ENCODE peak calls at places on chromosome X, in ten cellular contexts. B is transverse colon, Q is esophagus muscularis mucosa, L is K562, V is HCT116, O is upper lobe of left lung, N is breast epithelium, P is sigmoid colon, W is spleen, X is suprapubic skin. E is an unnamed sample.

GRCh38 chrX:71118985-71119535 is 664 bp downstream of the MED12 start:
- DNase-seq in B (no peak), Q (no peak), L (no peak), V (no peak), O (no peak), N (no peak), P (no peak), W (no peak), X (no peak), E (no peak)

GRCh38 chrX:29587107-29587506 is 628.3 kb upstream of the MAGEB2 start:
- DNase-seq in B (no peak), Q (no peak), L (no peak), V (no peak), O (no peak), N (no peak), P (no peak), W (no peak), X (no peak), E (no peak)

GRCh38 chrX:142804085-142804484 is 221.6 kb upstream of the SPANXN4 start:
- DNase-seq in B (no peak), Q (no peak), L (no peak), V (no peak), O (no peak), N (no peak), P (no peak), W (no peak), X (no peak), E (no peak)

GRCh38 chrX:105527759-105528158 is 294.6 kb upstream of the NRK start:
- DNase-seq in B (no peak), Q (no peak), L (no peak), V (no peak), O (no peak), N (no peak), P (no peak), W (no peak), X (no peak), E (no peak)

GRCh38 chrX:71542825-71543224 is 9.9 kb downstream of the OGT start:
- DNase-seq in B (no peak), Q (no peak), L (no peak), V (no peak), O (no peak), N (no peak), P (no peak), W (no peak), X (no peak), E (no peak)

GRCh38 chrX:29890646-29891200 is 324.6 kb upstream of the MAGEB2 start:
- DNase-seq in B (no peak), Q (no peak), L (no peak), V (no peak), O (no peak), N (no peak), P (no peak), W (no peak), X (no peak), E (no peak)

GRCh38 chrX:97308161-97308560 is 424.5 kb downstream of the RPA4 start:
- DNase-seq in B (no peak), Q (no peak), L (no peak), V (no peak), O (no peak), N (no peak), P (no peak), W (no peak), X (no peak), E (no peak)

GRCh38 chrX:154096140-154097002 is 1.1 kb downstream of the MECP2 start:
- DNase-seq in B (no peak), Q (no peak), L (peak), V (no peak), O (no peak), N (no peak), P (no peak), W (no peak), X (no peak), E (no peak)

GRCh38 chrX:24607616-24608015 is 39.5 kb downstream of the PCYT1B start:
- DNase-seq in B (no peak), Q (no peak), L (no peak), V (no peak), O (no peak), N (no peak), P (no peak), W (no peak), X (no peak), E (no peak)

GRCh38 chrX:76029385-76029784 is 143.5 kb upstream of the PBDC1 start:
- DNase-seq in B (no peak), Q (no peak), L (peak), V (no peak), O (peak), N (no peak), P (no peak), W (no peak), X (no peak), E (no peak)

GRCh38 chrX:153546386-153546785 is 28.9 kb downstream of the ATP2B3 start:
- DNase-seq in B (no peak), Q (no peak), L (no peak), V (no peak), O (peak), N (no peak), P (no peak), W (no peak), X (no peak), E (no peak)

GRCh38 chrX:80578518-80579105 is 158.4 kb downstream of the TENT5D start:
- DNase-seq in B (no peak), Q (no peak), L (peak), V (peak), O (no peak), N (no peak), P (no peak), W (no peak), X (no peak), E (no peak)

GRCh38 chrX:72114306-72114705 is 17.4 kb downstream of the RTL5 start:
- DNase-seq in B (no peak), Q (no peak), L (no peak), V (no peak), O (no peak), N (no peak), P (no peak), W (no peak), X (no peak), E (no peak)

GRCh38 chrX:154356596-154356995 is 17.8 kb downstream of the FLNA start:
- DNase-seq in B (no peak), Q (no peak), L (no peak), V (no peak), O (no peak), N (no peak), P (no peak), W (no peak), X (no peak), E (no peak)

GRCh38 chrX:132426695-132427281 is 62.0 kb downstream of the MBNL3 start:
- DNase-seq in B (no peak), Q (no peak), L (no peak), V (no peak), O (no peak), N (no peak), P (no peak), W (no peak), X (no peak), E (no peak)

GRCh38 chrX:1222511-1223252 is 10.2 kb upstream of the CRLF2 start:
- DNase-seq in B (no peak), Q (no peak), L (no peak), V (no peak), O (no peak), N (no peak), P (peak), W (no peak), X (peak), E (no peak)

GRCh38 chrX:20300822-20301221 is 34.1 kb upstream of the RPS6KA3 start:
- DNase-seq in B (no peak), Q (no peak), L (peak), V (no peak), O (no peak), N (no peak), P (no peak), W (no peak), X (no peak), E (no peak)

GRCh38 chrX:69028006-69028760 is 137.1 kb downstream of the PJA1 start:
- DNase-seq in B (no peak), Q (peak), L (no peak), V (no peak), O (no peak), N (no peak), P (no peak), W (no peak), X (no peak), E (no peak)

GRCh38 chrX:130770615-130771014 is 132.4 kb downstream of the ENOX2 start:
- DNase-seq in B (no peak), Q (no peak), L (no peak), V (peak), O (no peak), N (no peak), P (no peak), W (no peak), X (no peak), E (no peak)

GRCh38 chrX:108299704-108300103 is 138.5 kb downstream of the COL4A6 start:
- DNase-seq in B (no peak), Q (no peak), L (no peak), V (no peak), O (no peak), N (no peak), P (no peak), W (no peak), X (no peak), E (no peak)

GRCh38 chrX:118974088-118974907 is at the start of gene LONRF3:
- DNase-seq in B (peak), Q (peak), L (peak), V (no peak), O (peak), N (peak), P (peak), W (peak), X (peak), E (peak)

GRCh38 chrX:149124526-149125108 is 380.5 kb downstream of the IDS start:
- DNase-seq in B (no peak), Q (no peak), L (no peak), V (no peak), O (no peak), N (no peak), P (no peak), W (no peak), X (no peak), E (no peak)

GRCh38 chrX:69229436-69229835 is 64.2 kb upstream of the PJA1 start:
- DNase-seq in B (no peak), Q (no peak), L (no peak), V (no peak), O (no peak), N (no peak), P (no peak), W (no peak), X (no peak), E (no peak)

GRCh38 chrX:71224969-71225368 is 1.9 kb downstream of the GJB1 start:
- DNase-seq in B (no peak), Q (no peak), L (no peak), V (no peak), O (no peak), N (no peak), P (no peak), W (no peak), X (no peak), E (no peak)

GRCh38 chrX:124325732-124326131 is 6.7 kb upstream of the TEX13D start:
- DNase-seq in B (no peak), Q (no peak), L (no peak), V (no peak), O (no peak), N (no peak), P (no peak), W (no peak), X (no peak), E (no peak)

GRCh38 chrX:124333862-124334261 is 1.4 kb downstream of the TEX13D start:
- DNase-seq in B (no peak), Q (no peak), L (no peak), V (no peak), O (no peak), N (no peak), P (no peak), W (no peak), X (no peak), E (no peak)

GRCh38 chrX:124332481-124333424 is at the start of gene TEX13D:
- DNase-seq in B (no peak), Q (no peak), L (no peak), V (no peak), O (peak), N (no peak), P (no peak), W (no peak), X (no peak), E (no peak)

DNA sequence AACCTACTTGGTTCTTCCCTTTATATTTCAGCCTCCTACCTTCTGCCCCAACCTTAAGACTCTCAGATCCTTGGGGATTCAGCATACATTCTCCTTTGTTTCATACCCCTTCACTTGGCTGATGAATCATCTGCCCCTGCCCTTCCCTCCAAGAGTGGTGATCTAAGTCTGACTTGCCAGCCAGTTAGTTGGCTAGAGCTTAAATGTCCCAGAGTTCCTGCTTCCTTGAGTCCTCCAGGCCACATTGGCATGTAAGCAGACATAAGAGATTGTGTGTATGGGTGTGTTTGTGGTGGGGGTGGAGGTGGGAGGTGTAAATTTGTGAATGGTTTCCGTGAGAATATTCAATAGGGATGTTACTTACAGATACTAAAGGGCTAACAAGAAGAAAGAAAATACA is 3.7 kb upstream of the TEX13D start:
- DNase-seq in B (no peak), Q (no peak), L (no peak), V (no peak), O (no peak), N (no peak), P (no peak), W (no peak), X (no peak), E (no peak)
- H3K4me3 ChIP-seq in B (no peak), Q (no peak), L (no peak), V (no peak), O (no peak), N (no peak), P (no peak), W (no peak), X (no peak), E (no peak)

DNA sequence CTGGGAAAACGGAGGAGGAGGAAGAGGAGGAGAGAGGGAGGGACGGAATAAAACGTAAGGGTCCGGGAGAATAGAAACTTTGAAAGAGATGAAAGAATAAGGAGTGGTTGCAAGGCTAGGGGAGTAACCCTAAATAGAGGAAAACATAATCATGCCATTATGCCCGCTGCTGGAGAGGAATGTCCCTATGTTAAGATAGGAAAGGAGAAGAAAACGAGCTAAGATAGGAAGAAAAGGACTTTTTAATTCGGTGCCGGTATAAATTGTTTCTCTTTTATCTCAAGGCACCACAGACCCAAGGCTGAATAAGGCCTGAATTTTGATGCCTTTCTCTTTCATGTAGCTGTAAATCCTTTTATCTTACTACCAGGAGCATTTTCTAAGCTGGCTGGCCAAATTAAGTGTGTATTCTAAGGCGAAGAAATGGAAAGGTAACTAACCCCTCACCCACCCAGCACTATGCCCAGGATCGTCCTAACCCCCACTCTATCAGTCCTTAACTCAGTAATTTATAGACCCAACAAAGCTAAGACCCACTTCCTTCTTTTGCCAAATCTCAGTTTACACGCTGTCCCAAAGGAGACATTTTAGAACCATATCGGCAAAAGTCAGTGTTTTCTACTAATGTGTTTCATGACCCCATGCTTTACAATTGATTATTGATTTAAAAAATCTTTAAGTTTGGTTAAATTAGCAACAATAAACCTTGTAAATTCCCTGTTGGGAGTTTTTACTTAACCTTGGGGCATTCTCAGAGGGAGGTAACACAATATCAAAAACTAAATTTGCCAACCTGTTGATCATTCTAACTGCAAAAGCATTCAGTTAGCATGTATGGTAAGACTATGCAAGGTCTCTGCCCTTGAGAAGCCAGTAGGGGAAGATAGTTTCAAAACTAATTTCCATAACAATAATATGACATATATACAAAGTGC is 1.1 kb upstream of the CUL4B start:
- DNase-seq in B (no peak), Q (no peak), L (no peak), V (no peak), O (no peak), N (no peak), P (no peak), W (no peak), X (no peak), E (no peak)
- TF ChIP-seq POLR2A in B (no peak), Q (no peak), L (peak), V (peak), O (no peak), N (no peak), P (no peak), W (no peak), X (no peak), E (no peak)

DNA sequence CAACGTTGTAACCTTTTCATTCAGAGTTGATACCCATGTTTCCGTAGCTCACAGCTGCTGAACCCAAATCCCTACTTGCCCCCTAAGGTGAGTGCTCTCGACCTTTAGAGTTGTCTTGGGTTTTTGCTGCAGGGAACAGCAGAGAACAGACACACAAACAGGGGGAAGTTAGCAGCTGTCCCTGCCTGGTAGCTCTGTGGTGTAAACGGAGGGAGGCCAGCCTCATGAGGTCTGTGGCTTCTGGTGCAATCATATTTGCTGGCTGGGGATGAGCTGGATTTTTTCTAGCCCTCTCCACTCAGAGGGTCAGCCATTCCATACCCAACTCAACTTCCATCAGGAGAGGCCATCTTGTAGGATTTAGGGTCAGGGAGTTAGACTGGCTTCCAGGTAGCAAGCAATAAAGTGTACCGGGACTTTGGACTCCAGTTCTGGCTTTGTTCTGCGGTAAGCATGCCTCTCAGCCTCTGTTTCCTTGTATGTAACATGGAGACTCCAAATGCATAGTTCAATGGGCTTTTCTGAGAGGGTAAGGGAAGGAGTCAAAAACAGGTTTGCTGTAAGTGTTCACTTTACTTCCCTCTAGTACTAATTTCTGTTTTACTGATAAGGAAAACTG is 218.9 kb downstream of the MID1IP1 start:
- DNase-seq in B (no peak), Q (no peak), L (no peak), V (no peak), O (no peak), N (no peak), P (no peak), W (no peak), X (no peak), E (no peak)
- TF ChIP-seq POLR2AphosphoS5 in B (no peak), Q (no peak), L (no peak), V (no peak), O (no peak), N (no peak), P (no peak), W (no peak), X (no peak), E (no peak)

GRCh38 chrX:121298499-121298898 is 251.1 kb downstream of the GLUD2 start:
- DNase-seq in B (no peak), Q (no peak), L (no peak), V (no peak), O (no peak), N (no peak), P (no peak), W (no peak), X (no peak), E (no peak)
- H3K4me3 ChIP-seq in B (no peak), Q (no peak), L (no peak), V (no peak), O (no peak), N (no peak), P (no peak), W (no peak), X (no peak), E (no peak)

DNA sequence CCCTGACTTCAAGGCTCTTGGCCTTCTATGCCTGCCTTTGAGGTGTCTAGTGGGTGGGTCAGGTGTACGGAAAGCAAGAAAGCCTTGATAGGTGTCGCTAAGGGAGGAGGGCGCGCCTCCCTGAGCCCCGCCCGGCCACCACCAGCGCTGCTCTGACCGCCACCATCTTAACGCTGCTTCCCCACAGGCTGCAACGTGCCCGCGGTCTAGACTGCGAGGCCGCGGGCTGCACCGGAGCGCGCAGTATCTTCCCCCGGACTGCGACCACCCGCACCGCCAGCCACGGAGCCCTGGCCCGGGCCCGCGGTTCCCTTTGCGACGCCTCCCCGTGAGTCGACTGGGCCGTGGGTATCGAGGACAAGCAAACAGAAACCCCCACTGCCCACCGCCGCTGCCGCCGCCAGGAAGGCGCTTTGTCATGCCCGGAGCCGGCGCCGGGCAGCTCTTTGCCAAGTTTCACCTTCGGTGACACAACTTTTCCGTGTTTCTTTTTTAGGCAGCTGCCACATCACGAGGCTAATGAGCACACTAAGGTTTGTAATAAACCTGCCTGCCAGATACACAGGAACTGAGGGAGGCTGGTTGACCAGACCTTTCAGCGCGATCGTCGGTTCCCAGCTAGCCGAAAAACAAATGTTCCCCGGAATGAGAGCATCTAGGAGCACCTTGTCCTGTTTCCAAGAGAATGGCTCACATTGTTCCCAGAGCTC is 335.8 kb upstream of the F9 start:
- DNase-seq in B (peak), Q (no peak), L (peak), V (no peak), O (peak), N (peak), P (no peak), W (peak), X (no peak), E (peak)
- TF ChIP-seq POLR2A in B (no peak), Q (no peak), L (peak), V (no peak), O (no peak), N (no peak), P (no peak), W (no peak), X (no peak), E (no peak)